ENCODE peak calls at places on chromosomes 2 and 18, in four cellular contexts. X is naive thymus-derived CD4-positive, alpha-beta T cell; C is tibial artery; Y is endothelial cell of umbilical vein. N is an unnamed sample.

GRCh38 chr2:198114064-198114463 is 309.7 kb downstream of the PLCL1 start:
- DNase-seq in X (no peak), C (no peak), Y (no peak), N (no peak)

GRCh38 chr2:44776924-44777480 is 164.5 kb upstream of the SIX3 start:
- DNase-seq in X (no peak), C (no peak), Y (no peak), N (no peak)

GRCh38 chr2:130824492-130825061 is 12.1 kb upstream of the ARHGEF4 start:
- DNase-seq in X (peak; percentile 75), C (no peak), Y (peak; percentile 74), N (peak; percentile 64)

GRCh38 chr2:190053426-190053825 is 9.1 kb downstream of the MSTN start:
- DNase-seq in X (no peak), C (no peak), Y (no peak), N (no peak)

GRCh38 chr2:101766871-101767739 is 69.6 kb downstream of the MAP4K4 start:
- DNase-seq in X (no peak), C (no peak), Y (peak; percentile 94), N (no peak)

GRCh38 chr18:48158721-48159120 is 228.3 kb upstream of the SMAD2 start:
- DNase-seq in X (no peak), C (no peak), Y (no peak), N (no peak)

GRCh38 chr2:171160630-171161424 is at the start of gene TLK1:
- DNase-seq in X (peak; percentile 81), C (peak; percentile 88), Y (peak; percentile 69), N (peak; percentile 74)

GRCh38 chr2:134107402-134107801 is 146.5 kb upstream of the MGAT5 start:
- DNase-seq in X (no peak), C (no peak), Y (no peak), N (no peak)

GRCh38 chr18:73549236-73549635 is 598.4 kb downstream of the FBXO15 start:
- DNase-seq in X (no peak), C (no peak), Y (no peak), N (no peak)

DNA sequence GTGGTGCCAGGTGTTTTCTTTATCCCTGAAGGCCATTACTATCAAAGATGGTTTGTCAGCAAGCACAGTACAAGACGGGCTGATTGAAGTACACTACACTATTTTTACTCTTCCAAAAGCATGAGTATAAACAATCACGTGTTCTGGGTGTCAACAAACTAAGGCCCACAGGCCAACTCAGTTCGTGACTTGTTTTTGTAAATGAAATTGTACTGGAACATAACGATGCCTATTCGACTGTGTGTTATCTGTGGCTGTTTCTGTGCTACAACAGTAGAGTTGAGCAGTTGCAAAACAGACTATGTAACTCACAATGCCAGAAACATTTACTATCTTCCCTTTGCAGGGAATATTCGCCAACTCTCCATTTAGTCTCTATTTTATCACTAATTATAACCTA is 12.3 kb downstream of the MRPS5 start:
- DNase-seq in X (no peak), C (no peak), Y (no peak), N (no peak)
- H3K9me3 ChIP-seq in X (no peaks in the 10 kb centered on the region), C (no peaks in the 10 kb centered on the region), Y (no peaks in the 10 kb centered on the region), N (peaks cover 2% of the 10 kb centered on the region)

GRCh38 chr2:2730301-2730833 is 399.3 kb upstream of the MYT1L start:
- DNase-seq in X (no peak), C (no peak), Y (no peak), N (no peak)

GRCh38 chr2:2726163-2726562 is 395.1 kb upstream of the MYT1L start:
- DNase-seq in X (no peak), C (no peak), Y (no peak), N (no peak)

GRCh38 chr2:2729246-2729645 is 398.2 kb upstream of the MYT1L start:
- DNase-seq in X (no peak), C (no peak), Y (no peak), N (no peak)

GRCh38 chr2:2728635-2729034 is 397.6 kb upstream of the MYT1L start:
- DNase-seq in X (no peak), C (no peak), Y (no peak), N (no peak)

GRCh38 chr2:2727876-2728511 is 396.9 kb upstream of the MYT1L start:
- DNase-seq in X (no peak), C (no peak), Y (no peak), N (no peak)
- H3K9me3 ChIP-seq in X (no peaks in the 10 kb centered on the region), C (no peaks in the 10 kb centered on the region), Y (peaks cover 5% of the 10 kb centered on the region), N (no peaks in the 10 kb centered on the region)

GRCh38 chr2:14417586-14417985 is 214.9 kb upstream of the LRATD1 start:
- DNase-seq in X (no peak), C (no peak), Y (no peak), N (no peak)
- H3K9me3 ChIP-seq in X (no peaks in the 10 kb centered on the region), C (no peaks in the 10 kb centered on the region), Y (peaks cover 2% of the 10 kb centered on the region), N (no peaks in the 10 kb centered on the region)

GRCh38 chr2:184530239-184530638 is 68.1 kb upstream of the ZNF804A start:
- DNase-seq in X (no peak), C (no peak), Y (no peak), N (no peak)

GRCh38 chr2:184527058-184527457 is 71.3 kb upstream of the ZNF804A start:
- DNase-seq in X (no peak), C (no peak), Y (no peak), N (no peak)

GRCh38 chr2:184532541-184532940 is 65.8 kb upstream of the ZNF804A start:
- DNase-seq in X (no peak), C (no peak), Y (no peak), N (no peak)

GRCh38 chr2:184528119-184528518 is 70.2 kb upstream of the ZNF804A start:
- DNase-seq in X (no peak), C (no peak), Y (no peak), N (no peak)

GRCh38 chr2:184530959-184531358 is 67.4 kb upstream of the ZNF804A start:
- DNase-seq in X (no peak), C (no peak), Y (no peak), N (no peak)
- H3K9me3 ChIP-seq in X (no peaks in the 10 kb centered on the region), C (peaks cover 5% of the 10 kb centered on the region), Y (peaks cover 6% of the 10 kb centered on the region), N (no peaks in the 10 kb centered on the region)

DNA sequence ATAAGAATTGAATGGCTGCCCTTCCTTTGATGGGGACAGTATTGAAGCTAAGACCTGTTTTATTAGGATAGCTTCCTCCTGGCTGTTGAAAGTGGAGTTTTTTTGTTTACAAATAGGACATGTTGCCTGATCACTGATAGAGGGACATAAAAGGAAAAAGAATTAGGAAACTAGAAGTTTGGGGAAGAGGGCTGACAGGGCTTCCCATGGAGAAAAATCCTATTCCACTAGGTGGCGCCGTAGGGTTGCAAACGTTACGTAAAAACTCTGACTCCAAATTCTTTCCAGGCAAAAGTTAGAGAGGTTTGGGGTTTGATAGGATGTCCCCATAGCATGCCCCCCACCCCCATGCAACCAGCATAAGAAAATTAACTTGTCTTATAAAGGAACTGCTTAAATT is 11.1 kb upstream of the RBFA start:
- DNase-seq in X (no peak), C (no peak), Y (no peak), N (no peak)
- H3K9me3 ChIP-seq in X (peaks cover 15% of the 10 kb centered on the region), C (peaks cover 19% of the 10 kb centered on the region), Y (peaks cover 5% of the 10 kb centered on the region), N (peaks cover 31% of the 10 kb centered on the region)

GRCh38 chr2:2793925-2794324 is 462.9 kb upstream of the MYT1L start:
- DNase-seq in X (no peak), C (peak; percentile 32), Y (no peak), N (no peak)

GRCh38 chr2:2793514-2793913 is 462.4 kb upstream of the MYT1L start:
- DNase-seq in X (no peak), C (peak; percentile 48), Y (no peak), N (no peak)

GRCh38 chr2:2788076-2788475 is 457.0 kb upstream of the MYT1L start:
- DNase-seq in X (no peak), C (peak; percentile 16), Y (no peak), N (no peak)

GRCh38 chr2:2791031-2791430 is 460.0 kb upstream of the MYT1L start:
- DNase-seq in X (no peak), C (peak; percentile 45), Y (no peak), N (no peak)

DNA sequence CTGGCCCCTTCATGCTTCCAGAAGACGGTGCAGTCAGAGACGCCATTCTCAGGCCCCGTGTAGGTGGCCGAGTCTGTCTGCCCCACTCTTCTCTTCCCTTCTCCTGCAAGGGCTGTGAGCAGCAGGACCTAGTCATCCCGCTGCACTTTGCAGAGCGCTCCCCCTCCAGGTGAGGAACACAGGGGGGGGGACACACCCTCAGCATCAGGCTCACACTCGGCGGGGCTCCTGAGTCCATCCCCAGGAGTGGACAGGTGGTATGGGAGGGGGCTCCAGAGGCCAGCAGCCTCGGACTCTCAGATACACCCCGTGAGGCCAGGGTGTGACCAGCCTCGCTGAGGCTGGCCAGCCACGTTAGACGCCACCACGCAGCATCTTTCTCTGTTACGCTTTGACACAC is 460.5 kb upstream of the MYT1L start:
- DNase-seq in X (no peak), C (peak; percentile 39), Y (no peak), N (no peak)
- H3K9me3 ChIP-seq in X (no peaks in the 10 kb centered on the region), C (no peaks in the 10 kb centered on the region), Y (peaks cover 1% of the 10 kb centered on the region), N (no peaks in the 10 kb centered on the region)

GRCh38 chr18:31976242-31976641 is 33.3 kb upstream of the TRAPPC8 start:
- DNase-seq in X (no peak), C (no peak), Y (no peak), N (no peak)
- H3K9me3 ChIP-seq in X (no peaks in the 10 kb centered on the region), C (no peaks in the 10 kb centered on the region), Y (peaks cover 2% of the 10 kb centered on the region), N (no peaks in the 10 kb centered on the region)

DNA sequence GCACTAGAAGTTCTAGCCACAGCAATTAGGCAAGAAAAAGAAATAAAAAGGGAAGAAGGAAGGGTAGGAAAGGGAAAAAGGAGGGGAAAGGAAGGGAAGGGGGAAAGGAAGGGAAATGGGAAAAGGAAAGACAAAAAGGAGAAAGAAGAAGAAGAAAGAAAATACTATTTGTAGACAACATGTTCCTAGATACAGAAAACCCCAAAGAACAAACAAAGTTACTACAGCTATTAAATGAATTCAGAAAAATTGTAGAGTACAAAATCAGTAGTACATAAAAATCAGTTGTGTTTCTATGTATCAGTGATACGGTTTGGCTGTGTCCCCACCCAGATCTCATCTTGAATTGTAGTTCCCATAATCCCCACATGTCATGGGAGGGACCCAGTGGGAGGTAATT is 52.3 kb downstream of the RPE start:
- DNase-seq in X (no peak), C (no peak), Y (no peak), N (no peak)
- H3K9me3 ChIP-seq in X (no peaks in the 10 kb centered on the region), C (peaks cover 5% of the 10 kb centered on the region), Y (no peaks in the 10 kb centered on the region), N (no peaks in the 10 kb centered on the region)

GRCh38 chr2:116719841-116720240 is 1094.7 kb upstream of the DDX18 start:
- DNase-seq in X (no peak), C (no peak), Y (peak; percentile 29), N (no peak)

GRCh38 chr2:116718451-116718850 is 1096.0 kb upstream of the DDX18 start:
- DNase-seq in X (no peak), C (no peak), Y (no peak), N (no peak)

GRCh38 chr2:116716038-116716437 is 1098.5 kb upstream of the DDX18 start:
- DNase-seq in X (no peak), C (no peak), Y (no peak), N (no peak)

GRCh38 chr2:116716444-116716843 is 1098.0 kb upstream of the DDX18 start:
- DNase-seq in X (no peak), C (no peak), Y (no peak), N (no peak)
- H3K9me3 ChIP-seq in X (no peaks in the 10 kb centered on the region), C (no peaks in the 10 kb centered on the region), Y (no peaks in the 10 kb centered on the region), N (no peaks in the 10 kb centered on the region)